ENCODE peak calls at places on chromosomes 13 and 19, in nine cellular contexts. K, A, D, J, Z, Y, C, O and M are unnamed samples.

GRCh38 chr19:34925278-34925855 is 1.3 kb upstream of the ZNF30 start:
- DNase-seq in D (no peak), Y (no peak), K (no peak), O (no peak), J (no peak), A (no peak), Z (no peak), C (no peak), M (no peak)

GRCh38 chr13:112067871-112068305 is 939 bp downstream of the SOX1 start:
- DNase-seq in D (no peak), O (no peak), J (no peak), C (no peak), A (peak; percentile 85), Y (no peak), Z (no peak), K (peak; percentile 53), M (no peak)

GRCh38 chr19:34989248-34989797 is 10.8 kb upstream of the GRAMD1A start:
- DNase-seq in Y (no peak), A (peak; percentile 42), J (no peak), O (no peak), C (no peak), Z (no peak), K (no peak), D (no peak), M (no peak)

GRCh38 chr19:49678970-49679831 is 2.1 kb downstream of the PRMT1 start:
- DNase-seq in J (no peak), A (peak; percentile 79), Z (no peak), K (no peak), C (no peak), D (no peak), O (no peak), Y (no peak), M (no peak)

GRCh38 chr19:42601811-42602443 is 7.2 kb upstream of the CEACAM8 start:
- DNase-seq in C (no peak), Y (peak; percentile 16), A (peak; percentile 81), D (peak; percentile 4), K (peak; percentile 56), J (no peak), O (no peak), Z (peak; percentile 46), M (no peak)

GRCh38 chr13:113638806-113639205 is 19.2 kb downstream of the ATP4B start:
- DNase-seq in Z (no peak), D (no peak), Y (no peak), A (peak; percentile 45), K (no peak), J (peak; percentile 1), C (peak; percentile 26), O (no peak), M (no peak)

GRCh38 chr19:35960432-35960972 is 24.3 kb downstream of the LRFN3 start:
- DNase-seq in Y (no peak), C (no peak), Z (no peak), O (no peak), A (peak; percentile 6), K (no peak), D (no peak), J (no peak), M (no peak)

GRCh38 chr19:39133431-39134270 is 8.1 kb downstream of the PAK4 start:
- DNase-seq in A (peak; percentile 75), C (no peak), J (peak; percentile 52), K (peak; percentile 43), D (no peak), Z (no peak), Y (no peak), O (no peak), M (peak; percentile 62)

GRCh38 chr19:7979011-7979410 is 26.4 kb downstream of the ELAVL1 start:
- DNase-seq in Z (no peak), J (no peak), O (no peak), A (peak; percentile 58), Y (no peak), K (no peak), D (no peak), C (no peak), M (no peak)

GRCh38 chr19:21314676-21315075 is 14.5 kb downstream of the ZNF708 start:
- DNase-seq in O (no peak), Z (peak; percentile 43), Y (no peak), K (no peak), A (no peak), D (peak; percentile 2), C (no peak), J (no peak), M (no peak)

GRCh38 chr13:110396476-110396875 is 89.4 kb downstream of the COL4A2 start:
- DNase-seq in O (no peak), J (no peak), Z (no peak), A (peak; percentile 49), K (no peak), Y (no peak), D (no peak), C (no peak), M (no peak)

GRCh38 chr13:113006660-113007059 is 37.6 kb downstream of the MCF2L start:
- DNase-seq in J (no peak), D (no peak), O (no peak), K (no peak), A (no peak), C (no peak), Y (no peak), Z (no peak), M (no peak)

GRCh38 chr19:3982701-3983541 is 2.3 kb downstream of the EEF2 start:
- DNase-seq in K (no peak), J (no peak), D (peak; percentile 55), Z (peak; percentile 42), O (peak; percentile 39), A (peak; percentile 94), Y (peak; percentile 64), C (no peak), M (no peak)

GRCh38 chr13:29081036-29081435 is 260.9 kb downstream of the MTUS2 start:
- DNase-seq in Y (no peak), C (no peak), J (no peak), D (no peak), Z (no peak), O (no peak), K (no peak), A (no peak), M (no peak)

GRCh38 chr13:109344552-109345157 is 441.7 kb downstream of the IRS2 start:
- DNase-seq in D (peak; percentile 23), K (no peak), Y (peak; percentile 69), Z (peak; percentile 53), C (no peak), A (no peak), O (peak; percentile 59), J (no peak), M (no peak)

GRCh38 chr13:29830000-29830399 is 20.4 kb downstream of the UBL3 start:
- DNase-seq in A (peak; percentile 60), Z (no peak), C (no peak), J (no peak), D (no peak), Y (no peak), O (no peak), K (no peak), M (no peak)

GRCh38 chr13:31793246-31793645 is 53.9 kb downstream of the RXFP2 start:
- DNase-seq in J (no peak), K (no peak), C (no peak), D (peak; percentile 20), A (peak; percentile 11), Z (no peak), Y (no peak), O (peak; percentile 13), M (no peak)

GRCh38 chr13:105255472-105255871 is 1280.0 kb downstream of the EFNB2 start:
- DNase-seq in Y (no peak), A (no peak), D (no peak), J (no peak), Z (no peak), K (no peak), O (no peak), C (no peak), M (no peak)

GRCh38 chr13:82758056-82758455 is 1124.2 kb downstream of the SLITRK1 start:
- DNase-seq in A (no peak), C (no peak), D (no peak), J (no peak), Y (no peak), Z (peak; percentile 56), O (no peak), K (no peak), M (no peak)
- TF ChIP-seq CTCF in A (no peak), C (no peak), D (peak; percentile 21), J (no peak), Y (peak; percentile 20), Z (peak; percentile 44), O (no peak), K (peak; percentile 19), M (no peak)

GRCh38 chr13:46684287-46685001 is 112.5 kb downstream of the ESD start:
- DNase-seq in K (no peak), C (no peak), J (no peak), Y (no peak), D (peak; percentile 20), Z (peak; percentile 45), A (no peak), O (no peak), M (no peak)
- TF ChIP-seq CTCF in K (no peak), C (no peak), J (no peak), Y (no peak), D (peak; percentile 3), Z (peak; percentile 7), A (no peak), O (no peak), M (no peak)

GRCh38 chr13:45280751-45281634 is 60.0 kb downstream of the TPT1 start:
- DNase-seq in K (peak; percentile 45), D (peak; percentile 74), O (peak; percentile 83), Z (peak; percentile 84), A (peak; percentile 92), Y (peak; percentile 77), J (peak; percentile 83), C (peak; percentile 87), M (peak; percentile 58)
- TF ChIP-seq CTCF in K (peak; percentile 46), D (peak; percentile 92), O (peak; percentile 93), Z (peak; percentile 93), A (peak; percentile 97), Y (peak; percentile 79), J (peak; percentile 76), C (no peak), M (no peak)

DNA sequence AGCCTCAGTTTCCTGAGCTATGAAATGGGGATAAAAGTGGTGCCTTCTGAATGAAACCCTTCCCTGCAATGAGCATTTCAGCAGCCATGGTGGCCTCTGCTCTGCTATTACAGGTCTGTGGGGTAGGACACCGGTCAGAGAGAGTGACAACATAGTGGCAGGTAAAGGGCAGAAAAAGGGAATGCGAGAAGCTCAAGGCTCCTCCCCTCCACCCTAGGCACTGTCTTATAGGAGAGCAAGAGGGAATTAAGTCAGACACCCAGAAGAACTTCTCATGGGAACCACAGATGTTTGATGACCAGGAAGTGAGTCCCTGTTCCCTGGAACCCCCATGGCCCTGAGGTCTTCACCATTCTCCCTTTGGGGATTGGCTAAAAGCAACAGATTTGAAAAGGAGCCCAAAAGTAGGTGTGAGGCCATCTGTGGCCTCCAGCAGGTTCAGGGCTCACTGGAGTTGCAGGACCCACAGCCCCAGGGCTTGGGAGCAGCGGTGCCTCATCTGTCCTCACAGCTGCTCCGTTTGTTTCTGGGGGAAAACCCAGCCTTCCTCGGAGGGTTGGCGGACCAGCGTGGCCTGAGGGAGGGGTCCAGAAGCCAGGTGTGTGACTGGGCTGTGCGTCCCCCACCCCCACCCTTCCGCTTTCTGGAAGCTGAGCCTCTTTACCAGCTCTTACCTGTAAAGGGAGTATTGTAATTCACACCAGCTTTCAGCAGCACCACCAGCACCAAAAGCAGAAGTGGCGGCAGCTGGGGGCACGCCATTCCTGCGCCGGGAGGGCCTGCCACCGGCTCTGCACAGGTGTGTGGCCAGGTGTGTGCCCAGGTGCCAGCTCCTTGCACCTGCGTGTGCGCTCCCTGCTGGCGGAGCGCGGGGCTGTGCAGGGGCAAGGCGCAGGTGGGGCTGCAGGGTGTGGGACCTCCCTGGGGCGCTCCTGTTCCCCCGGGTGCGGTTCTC is 19.4 kb downstream of the IQCN start:
- DNase-seq in C (no peak), Z (no peak), A (peak; percentile 72), J (peak; percentile 76), Y (no peak), O (no peak), D (no peak), K (no peak), M (no peak)
- TF ChIP-seq CTCF in C (no peak), Z (no peak), A (no peak), J (peak; percentile 58), Y (no peak), O (no peak), D (no peak), K (no peak), M (no peak)